ENCODE peak calls at places on chromosomes 7 and 10, in nine cellular contexts. G is colonic mucosa; J is ascending aorta; B is CD8-positive, alpha-beta T cell; P is upper lobe of left lung; L is CD4-positive, CD25-positive, alpha-beta regulatory T cell; S is Panc1; A is HCT116; V is left ventricle myocardium inferior. D is an unnamed sample.

GRCh38 chr7:14682910-14683465 is 219.6 kb downstream of the DGKB start:
- DNase-seq in J (no peak), B (no peak), L (no peak), S (no peak), G (no peak), A (no peak), P (no peak), V (no peak), D (no peak)

GRCh38 chr7:157302314-157302711 is 34.5 kb upstream of the DNAJB6 start:
- DNase-seq in P (peak; percentile 87), A (no peak), B (peak; percentile 80), L (peak; percentile 85), J (peak; percentile 82), G (peak; percentile 39), V (peak; percentile 55), S (no peak), D (no peak)

GRCh38 chr10:122981066-122981464 is 864 bp downstream of the PSTK start:
- DNase-seq in A (peak; percentile 34), S (peak; percentile 18), L (no peak), P (no peak), V (no peak), J (no peak), B (no peak), G (no peak), D (no peak)

GRCh38 chr10:21230219-21230618 is 295.3 kb downstream of the SKIDA1 start:
- DNase-seq in J (no peak), S (no peak), L (no peak), P (no peak), B (no peak), A (no peak), G (no peak), V (no peak), D (no peak)

GRCh38 chr10:119468542-119469324 is 73.8 kb downstream of the RGS10 start:
- DNase-seq in S (no peak), V (no peak), A (no peak), G (no peak), L (no peak), B (no peak), P (no peak), J (no peak), D (no peak)

GRCh38 chr7:96080021-96080420 is 241.9 kb downstream of the SLC25A13 start:
- DNase-seq in A (no peak), J (no peak), S (no peak), P (no peak), G (no peak), L (no peak), V (no peak), B (no peak), D (no peak)

GRCh38 chr7:25353744-25354143 is 125.5 kb upstream of the NPVF start:
- DNase-seq in P (no peak), B (no peak), A (no peak), G (no peak), V (no peak), S (no peak), L (no peak), J (no peak), D (no peak)

GRCh38 chr10:129629911-129630310 is 162.9 kb downstream of the MGMT start:
- DNase-seq in S (no peak), P (no peak), B (no peak), L (no peak), A (no peak), J (no peak), V (no peak), G (no peak), D (no peak)

GRCh38 chr7:138553805-138554204 is 93.7 kb downstream of the TRIM24 start:
- DNase-seq in P (no peak), J (no peak), V (no peak), L (no peak), A (no peak), B (no peak), G (no peak), S (no peak), D (no peak)

GRCh38 chr10:48506147-48506917 is 98.5 kb downstream of the ARHGAP22 start:
- DNase-seq in G (peak; percentile 18), S (no peak), A (peak; percentile 68), V (no peak), J (no peak), B (no peak), P (no peak), L (no peak), D (peak; percentile 26)

GRCh38 chr10:99412100-99412499 is 18.3 kb downstream of the GOT1 start:
- DNase-seq in B (no peak), J (no peak), S (no peak), L (no peak), A (no peak), P (no peak), V (no peak), G (no peak), D (peak; percentile 82)
- H3K27ac ChIP-seq in B (no peak overlapping the region), J (no peak overlapping the region), S (no peak overlapping the region), L (no peak overlapping the region), A (no peak overlapping the region), P (no peak overlapping the region), V (peak overlapping the region; percentile 69), G (no peak overlapping the region), D (peak overlapping the region; percentile 84)

DNA sequence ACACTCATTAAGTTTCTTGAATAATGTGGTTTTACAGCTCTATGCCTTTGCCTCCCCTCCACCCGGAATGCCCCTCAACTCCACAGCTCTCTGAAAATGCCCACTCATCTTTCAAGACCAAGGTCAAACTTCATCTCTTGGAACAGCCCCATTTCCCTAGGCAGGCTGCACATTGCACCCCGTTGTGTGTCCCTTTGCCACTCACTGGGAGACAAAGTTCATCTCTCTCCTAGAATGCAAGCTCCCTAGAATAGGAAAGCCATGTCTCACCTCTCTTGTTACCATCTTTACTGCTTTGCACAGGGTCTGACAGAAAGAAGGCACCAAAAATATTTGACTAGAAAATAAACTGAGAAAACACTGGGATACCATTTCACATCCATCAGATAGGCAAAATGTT is 33.3 kb downstream of the UBE2H start:
- DNase-seq in V (no peak), G (no peak), L (no peak), S (no peak), P (no peak), A (no peak), J (no peak), B (no peak), D (peak; percentile 46)
- H3K4me1 ChIP-seq in V (peaks cover 92% of the 10 kb centered on the region), G (peaks cover 3% of the 10 kb centered on the region), L (peaks cover 23% of the 10 kb centered on the region), S (peaks cover 10% of the 10 kb centered on the region), P (peaks cover 28% of the 10 kb centered on the region), A (peaks cover 65% of the 10 kb centered on the region), J (no peaks in the 10 kb centered on the region), B (peaks cover 37% of the 10 kb centered on the region), D (peaks cover 18% of the 10 kb centered on the region)

DNA sequence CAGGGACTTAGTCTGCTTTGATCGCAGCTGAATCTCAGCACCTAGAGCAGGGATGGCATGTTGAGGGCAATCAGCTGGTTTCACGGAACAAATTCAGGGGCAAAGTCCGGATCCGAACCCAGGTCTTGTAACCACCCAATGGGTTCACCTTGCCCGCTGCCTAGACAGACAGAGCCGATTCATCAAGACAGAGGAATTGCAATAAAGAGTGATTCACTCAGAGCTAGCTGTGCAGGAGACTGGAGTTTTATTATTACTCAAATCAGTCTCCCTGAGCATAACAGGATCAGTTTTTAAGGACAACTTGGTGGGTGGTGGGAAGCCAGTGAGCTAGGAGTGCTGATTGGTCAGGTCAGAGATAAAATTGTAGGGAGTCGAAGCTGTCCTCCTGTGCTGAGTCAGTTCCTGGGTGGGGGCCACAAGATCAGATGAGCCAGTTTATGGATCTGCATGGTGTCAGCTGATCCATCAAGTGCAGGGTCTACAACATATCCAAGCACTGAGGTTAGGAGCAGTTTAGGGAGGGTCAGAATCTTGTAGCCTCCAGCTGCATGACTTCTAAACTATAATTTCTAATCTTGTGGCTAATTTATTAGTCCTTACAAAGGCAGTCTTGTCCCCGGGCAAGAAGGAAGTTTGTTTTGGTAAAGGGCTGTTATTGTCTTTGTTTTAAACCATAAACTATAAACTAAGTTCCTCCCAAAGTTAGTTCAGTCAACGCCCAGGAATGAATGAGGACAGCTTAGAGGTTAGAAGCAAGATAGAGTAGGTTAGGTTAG is 43.5 kb upstream of the CHST3 start:
- DNase-seq in B (no peak), V (no peak), J (no peak), P (no peak), S (no peak), L (no peak), G (peak; percentile 80), A (no peak), D (peak; percentile 58)
- H3K27ac ChIP-seq in B (no peak overlapping the region), V (peak overlapping the region; percentile 2), J (no peak overlapping the region), P (no peak overlapping the region), S (peak overlapping the region; percentile 80), L (no peak overlapping the region), G (peak overlapping the region; percentile 68), A (no peak overlapping the region), D (no peak overlapping the region)

GRCh38 chr10:50605280-50606270 is 18.2 kb downstream of the SGMS1 start:
- DNase-seq in P (peak; percentile 75), B (no peak), L (no peak), S (no peak), G (peak; percentile 54), V (no peak), J (peak; percentile 74), A (no peak), D (peak; percentile 87)
- H3K4me1 ChIP-seq in P (peaks cover 64% of the 10 kb centered on the region), B (peaks cover 31% of the 10 kb centered on the region), L (peaks cover 47% of the 10 kb centered on the region), S (peaks cover 58% of the 10 kb centered on the region), G (peaks cover 6% of the 10 kb centered on the region), V (peaks cover 90% of the 10 kb centered on the region), J (peaks cover 6% of the 10 kb centered on the region), A (peaks cover 11% of the 10 kb centered on the region), D (peaks cover 13% of the 10 kb centered on the region)

DNA sequence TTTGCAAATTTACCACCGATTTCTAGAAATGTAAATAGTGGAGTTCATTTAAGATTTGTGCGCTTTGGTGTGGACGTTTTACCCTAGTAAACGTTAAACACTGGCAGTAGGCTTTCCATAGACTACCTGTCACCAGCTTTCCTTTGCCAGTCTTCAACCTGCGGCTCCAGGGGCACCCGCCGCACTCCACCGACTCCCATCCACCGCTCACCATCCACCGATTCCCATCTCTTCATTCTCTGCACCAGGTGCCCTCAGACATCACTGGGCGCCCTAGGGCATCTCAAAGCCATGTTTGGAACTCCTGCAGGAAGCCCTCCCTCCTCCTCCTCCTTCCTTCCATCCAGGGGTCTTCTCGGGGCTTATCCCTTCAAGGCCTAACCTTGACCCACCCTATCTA is 1.4 kb upstream of the AP5Z1 start:
- DNase-seq in B (no peak), G (no peak), S (no peak), V (no peak), P (no peak), A (no peak), L (no peak), J (no peak), D (no peak)
- H3K27ac ChIP-seq in B (no peak overlapping the region), G (no peak overlapping the region), S (peak overlapping the region; percentile 93), V (no peak overlapping the region), P (peak overlapping the region; percentile 93), A (no peak overlapping the region), L (peak overlapping the region; percentile 97), J (peak overlapping the region; percentile 90), D (peak overlapping the region; percentile 96)

DNA sequence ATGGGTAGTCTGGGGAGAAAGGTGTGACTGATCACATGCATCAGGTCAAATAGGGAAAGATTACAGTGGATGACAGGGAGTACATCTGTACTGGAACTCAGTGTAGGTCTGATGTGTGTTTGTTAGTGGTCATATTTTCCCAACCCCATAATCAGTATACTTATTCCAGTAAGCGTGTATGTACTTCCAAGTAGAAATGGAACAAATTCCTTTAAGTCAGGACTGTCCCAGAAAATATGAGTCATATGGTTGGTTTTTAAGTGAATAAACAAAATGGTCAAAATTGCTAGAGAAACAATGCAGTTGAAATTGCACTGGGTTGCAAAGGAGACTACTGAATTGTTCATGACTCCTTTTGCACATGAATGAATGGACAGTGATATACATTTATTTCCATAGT is 118.8 kb upstream of the MYO3A start:
- DNase-seq in J (no peak), A (no peak), S (no peak), P (no peak), L (no peak), V (no peak), G (no peak), B (no peak), D (no peak)
- H3K4me1 ChIP-seq in J (no peaks in the 10 kb centered on the region), A (no peaks in the 10 kb centered on the region), S (no peaks in the 10 kb centered on the region), P (no peaks in the 10 kb centered on the region), L (no peaks in the 10 kb centered on the region), V (no peaks in the 10 kb centered on the region), G (no peaks in the 10 kb centered on the region), B (no peaks in the 10 kb centered on the region), D (no peaks in the 10 kb centered on the region)

GRCh38 chr10:23157691-23158369 is 34.3 kb upstream of the PTF1A start:
- DNase-seq in B (no peak), L (peak; percentile 3), P (no peak), V (no peak), A (peak; percentile 41), J (no peak), S (no peak), G (no peak), D (peak; percentile 11)
- H3K27ac ChIP-seq in B (no peak overlapping the region), L (no peak overlapping the region), P (no peak overlapping the region), V (no peak overlapping the region), A (no peak overlapping the region), J (no peak overlapping the region), S (no peak overlapping the region), G (no peak overlapping the region), D (no peak overlapping the region)

D was measured in small intestine.